ENCODE peak calls at places on chromosomes 5 and 9, in four cellular contexts. O, B, H and J are unnamed samples.

GRCh38 chr5:107466233-107466769 is 204.4 kb downstream of the EFNA5 start:
- DNase-seq in O (no peak), B (no peak), H (peak), J (peak)

GRCh38 chr9:127021664-127022337 is 100.6 kb downstream of the ANGPTL2 start:
- DNase-seq in O (no peak), B (no peak), H (peak), J (no peak)

GRCh38 chr9:38137342-38137741 is 68.3 kb upstream of the SHB start:
- DNase-seq in O (no peak), B (no peak), H (no peak), J (no peak)

GRCh38 chr5:107428303-107428761 is 242.4 kb downstream of the EFNA5 start:
- DNase-seq in O (no peak), B (no peak), H (no peak), J (no peak)

GRCh38 chr5:67770431-67771025 is 445.0 kb upstream of the PIK3R1 start:
- DNase-seq in O (no peak), B (no peak), H (no peak), J (no peak)

GRCh38 chr9:71910602-71911060 is 362 bp downstream of the ABHD17B start:
- DNase-seq in O (no peak), B (peak), H (no peak), J (no peak)

GRCh38 chr5:33311893-33312292 is 128.9 kb upstream of the TARS1 start:
- DNase-seq in O (no peak), B (no peak), H (peak), J (peak)

GRCh38 chr5:65100846-65101678 is 332.3 kb downstream of the CWC27 start:
- DNase-seq in O (peak), B (peak), H (peak), J (peak)

GRCh38 chr9:37156781-37157356 is 36.5 kb downstream of the ZCCHC7 start:
- DNase-seq in O (no peak), B (no peak), H (peak), J (no peak)

GRCh38 chr5:66952153-66952552 is 244.4 kb downstream of the CD180 start:
- DNase-seq in O (no peak), B (no peak), H (no peak), J (no peak)

GRCh38 chr5:116566251-116566650 is 8.4 kb downstream of the SEMA6A start:
- DNase-seq in O (no peak), B (no peak), H (no peak), J (no peak)

GRCh38 chr9:93064392-93065124 is 6.1 kb downstream of the SUSD3 start:
- DNase-seq in O (peak), B (no peak), H (no peak), J (no peak)

GRCh38 chr5:67426961-67427630 is 230.5 kb upstream of the CD180 start:
- DNase-seq in O (no peak), B (no peak), H (no peak), J (no peak)

GRCh38 chr9:34991833-34992375 is 2.4 kb downstream of the DNAJB5 start:
- DNase-seq in O (no peak), B (no peak), H (peak), J (peak)

GRCh38 chr5:17190242-17190778 is 27.1 kb upstream of the BASP1 start:
- DNase-seq in O (peak), B (no peak), H (peak), J (peak)

GRCh38 chr5:98840946-98841345 is 67.5 kb downstream of the RGMB start:
- DNase-seq in O (no peak), B (no peak), H (no peak), J (no peak)

GRCh38 chr5:107378218-107378899 is 292.4 kb downstream of the EFNA5 start:
- DNase-seq in O (no peak), B (no peak), H (peak), J (no peak)

GRCh38 chr9:116506685-116507084 is 180.4 kb upstream of the TRIM32 start:
- DNase-seq in O (no peak), B (no peak), H (no peak), J (peak)